ENCODE peak calls at places on chromosomes 12 and 14, in eight cellular contexts. X is endothelial cell, W is AG09309, K is A549, V is stomach, S is choroid plexus epithelial cell, T is neural crest cell, I is osteocyte. Z is an unnamed sample.

GRCh38 chr12:48013287-48013686 is 9.0 kb upstream of the COL2A1 start:
- DNase-seq in S (no peak), V (peak), W (no peak), K (no peak), X (no peak), I (no peak), T (no peak), Z (no peak)

GRCh38 chr14:70909788-70910614 is 2.7 kb downstream of the PCNX1 start:
- DNase-seq in S (no peak), X (no peak), W (no peak), V (no peak), K (no peak), I (no peak), T (no peak), Z (no peak)

GRCh38 chr12:20368653-20369163 is 371 bp downstream of the PDE3A start:
- DNase-seq in S (peak), X (peak), K (peak), T (peak), W (no peak), V (no peak), I (peak), Z (no peak)

GRCh38 chr12:133129368-133130037 is 571 bp downstream of the ZNF891 start:
- DNase-seq in T (no peak), V (no peak), I (no peak), K (no peak), X (no peak), W (no peak), S (peak), Z (no peak)

GRCh38 chr12:29176951-29177350 is 27.9 kb downstream of the FAR2 start:
- DNase-seq in X (no peak), V (no peak), K (no peak), I (no peak), W (peak), S (peak), T (no peak), Z (peak)

GRCh38 chr12:56719056-56719455 is 6.0 kb downstream of the NACA start:
- DNase-seq in W (no peak), X (no peak), S (no peak), T (no peak), V (no peak), I (no peak), K (no peak), Z (no peak)

GRCh38 chr12:96919510-96920210 is 12.6 kb downstream of the NEDD1 start:
- DNase-seq in K (no peak), T (no peak), S (no peak), W (no peak), V (no peak), I (no peak), X (no peak), Z (no peak)

GRCh38 chr14:20857630-20858261 is 33.4 kb upstream of the RNASE3 start:
- DNase-seq in V (peak), T (peak), W (no peak), S (peak), I (peak), K (peak), X (peak), Z (no peak)

GRCh38 chr12:26701604-26702215 is 131.3 kb downstream of the ITPR2 start:
- DNase-seq in V (no peak), S (peak), W (peak), I (no peak), X (no peak), T (no peak), K (peak), Z (peak)

GRCh38 chr14:102848830-102849521 is 71.7 kb downstream of the TRAF3 start:
- DNase-seq in X (no peak), W (no peak), T (no peak), S (peak), V (peak), K (no peak), I (no peak), Z (no peak)

GRCh38 chr12:109711596-109712461 is 1.8 kb upstream of the FAM222A start:
- DNase-seq in T (no peak), K (no peak), X (no peak), W (no peak), S (no peak), I (no peak), V (peak), Z (no peak)

GRCh38 chr14:24274101-24274543 is 2.7 kb upstream of the RABGGTA start:
- DNase-seq in W (no peak), S (no peak), V (peak), X (no peak), K (no peak), T (no peak), I (no peak), Z (no peak)

GRCh38 chr12:50326636-50327284 is 43.4 kb upstream of the LIMA1 start:
- DNase-seq in I (no peak), T (no peak), K (peak), V (peak), W (no peak), S (peak), X (no peak), Z (peak)

GRCh38 chr12:89619764-89620163 is 88.9 kb downstream of the ATP2B1 start:
- DNase-seq in I (no peak), S (no peak), T (no peak), X (no peak), V (no peak), K (no peak), W (no peak), Z (no peak)

GRCh38 chr12:89621511-89621910 is 87.1 kb downstream of the ATP2B1 start:
- DNase-seq in I (no peak), W (no peak), X (no peak), T (no peak), K (no peak), S (peak), V (no peak), Z (no peak)

GRCh38 chr12:89622115-89622514 is 86.5 kb downstream of the ATP2B1 start:
- DNase-seq in W (no peak), S (no peak), V (no peak), I (no peak), T (no peak), K (no peak), X (no peak), Z (no peak)

GRCh38 chr12:89618113-89618862 is 90.3 kb downstream of the ATP2B1 start:
- DNase-seq in S (peak), I (no peak), V (no peak), K (no peak), T (no peak), W (no peak), X (no peak), Z (no peak)
- TF ChIP-seq CTCF in S (peak), I (no peak), V (no peak), K (no peak), T (no peak), W (peak), X (no peak), Z (no peak)

GRCh38 chr14:105248368-105249174 is at the start of gene BTBD6:
- DNase-seq in X (peak), K (peak), V (peak), I (peak), W (peak), T (peak), S (peak), Z (peak)
- TF ChIP-seq CTCF in X (no peak), K (peak), V (no peak), I (no peak), W (no peak), T (peak), S (no peak), Z (no peak)

DNA sequence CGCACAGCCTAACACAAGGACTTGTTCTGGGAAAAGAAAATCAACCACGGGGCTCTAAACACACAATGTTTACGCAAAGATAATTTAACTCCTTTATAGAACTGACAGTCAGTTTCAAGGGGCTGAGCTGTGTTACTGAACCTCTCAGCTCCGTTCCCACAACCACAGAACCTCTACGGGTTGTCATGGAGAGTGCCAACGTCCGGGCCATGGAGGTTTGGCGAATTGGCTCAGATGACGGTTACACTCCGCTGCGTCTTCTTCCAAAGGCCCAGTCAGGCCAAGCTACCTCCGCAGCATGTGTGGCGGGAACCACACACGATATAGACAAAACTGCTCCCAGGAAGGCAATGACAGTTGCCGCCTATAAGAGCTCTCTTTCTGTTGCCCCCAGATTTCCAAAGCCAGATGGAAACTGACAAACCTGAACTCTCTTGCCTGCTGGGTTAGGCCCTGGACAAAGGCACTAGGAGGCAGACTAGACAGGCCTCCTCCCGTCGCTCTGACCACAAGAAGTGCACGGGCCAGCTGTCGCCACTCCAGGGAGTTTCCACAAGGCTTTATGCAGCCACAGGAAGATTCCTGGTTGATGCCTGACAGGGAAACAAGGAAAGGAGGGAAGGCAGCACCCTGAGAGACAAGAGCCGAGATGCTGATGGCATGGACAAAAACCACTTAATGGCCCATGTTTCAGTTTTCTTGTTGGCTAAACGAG is 30.3 kb downstream of the CCDC88C start:
- DNase-seq in V (no peak), X (no peak), K (no peak), T (no peak), S (peak), I (no peak), W (no peak), Z (no peak)
- TF ChIP-seq CTCF in V (no peak), X (no peak), K (no peak), T (no peak), S (no peak), I (no peak), W (no peak), Z (no peak)

GRCh38 chr14:89672636-89673279 is 255.7 kb upstream of the FOXN3 start:
- DNase-seq in W (no peak), X (no peak), V (peak), S (no peak), K (no peak), T (no peak), I (no peak), Z (no peak)

GRCh38 chr14:89665262-89665661 is 248.2 kb upstream of the FOXN3 start:
- DNase-seq in K (no peak), W (no peak), T (no peak), S (no peak), X (no peak), V (no peak), I (no peak), Z (no peak)

GRCh38 chr14:89673499-89674225 is 256.6 kb upstream of the FOXN3 start:
- DNase-seq in W (peak), I (no peak), X (no peak), S (peak), K (no peak), V (no peak), T (no peak), Z (no peak)

GRCh38 chr14:89667983-89668382 is 250.9 kb upstream of the FOXN3 start:
- DNase-seq in W (no peak), S (no peak), V (no peak), X (no peak), T (no peak), K (no peak), I (no peak), Z (no peak)

DNA sequence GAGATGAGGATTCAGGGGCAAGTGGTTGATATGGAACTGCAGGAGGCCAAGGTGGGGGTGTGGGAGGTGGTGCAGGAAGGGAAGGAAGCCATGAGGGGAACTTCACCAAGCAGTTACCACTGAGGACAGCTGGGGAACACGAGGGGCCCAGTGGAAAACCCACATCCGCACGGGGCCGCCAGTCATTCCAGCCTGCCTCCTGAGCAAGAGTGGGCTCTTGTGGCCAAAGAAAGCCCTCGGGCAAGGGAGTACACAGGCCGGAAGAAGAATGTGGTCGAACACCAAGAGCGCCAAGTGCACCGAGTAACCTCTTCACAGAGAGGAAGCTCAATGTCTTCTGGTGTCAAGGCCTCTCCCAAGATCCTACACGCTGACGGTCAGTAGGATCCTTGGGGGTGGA is 252.2 kb upstream of the FOXN3 start:
- DNase-seq in K (no peak), S (no peak), X (no peak), V (no peak), T (no peak), I (no peak), W (no peak), Z (no peak)
- TF ChIP-seq CTCF in K (no peak), S (no peak), X (no peak), V (no peak), T (no peak), I (no peak), W (no peak), Z (no peak)

GRCh38 chr12:989751-990278 is 1.2 kb upstream of the ERC1 start:
- DNase-seq in X (no peak), T (no peak), I (no peak), W (peak), V (no peak), S (peak), K (peak), Z (no peak)

GRCh38 chr12:990308-990648 is 745 bp upstream of the ERC1 start:
- DNase-seq in T (no peak), X (peak), V (peak), I (peak), S (peak), W (no peak), K (no peak), Z (no peak)

GRCh38 chr12:991350-992278 is 591 bp downstream of the ERC1 start:
- DNase-seq in V (no peak), X (no peak), S (peak), W (no peak), I (no peak), T (no peak), K (no peak), Z (no peak)

GRCh38 chr12:989051-989450 is 2.0 kb upstream of the ERC1 start:
- DNase-seq in S (no peak), X (no peak), W (no peak), T (no peak), K (no peak), I (no peak), V (no peak), Z (no peak)

DNA sequence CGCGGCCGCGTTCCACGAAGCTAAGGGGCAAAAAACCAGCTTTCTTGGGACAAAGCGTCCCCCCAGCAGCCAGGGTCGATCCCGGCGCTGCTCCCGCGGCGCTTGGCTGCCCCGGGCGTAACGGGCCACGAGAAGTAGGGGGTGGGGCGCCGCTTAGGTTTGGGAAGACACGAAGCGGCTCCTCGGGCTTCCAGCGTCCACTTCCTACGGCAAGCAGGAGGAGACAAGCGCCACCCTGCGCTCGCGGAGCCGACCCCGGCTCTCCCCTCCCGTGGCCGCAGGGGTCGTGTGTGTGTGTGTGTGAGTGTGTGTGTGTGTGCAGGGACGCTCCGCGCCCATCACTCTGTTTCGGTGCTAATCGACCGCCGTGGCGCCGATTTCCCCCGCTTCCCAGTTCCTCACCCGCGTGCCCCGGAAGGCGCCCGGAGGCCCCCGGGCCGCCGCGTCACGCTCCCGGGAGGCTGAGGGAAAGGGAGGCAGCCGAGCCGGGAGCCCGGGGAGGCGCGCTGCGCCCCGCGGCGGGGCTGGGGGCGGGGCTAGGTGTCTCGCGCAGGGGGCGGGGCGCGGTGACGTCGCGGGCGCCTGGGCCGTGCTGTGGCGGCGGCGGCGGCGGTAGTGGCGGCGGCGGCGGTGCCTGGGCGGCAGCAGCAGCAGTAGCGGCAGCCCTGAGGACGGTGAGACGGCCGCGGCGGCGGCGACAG is at the start of gene ERC1:
- DNase-seq in T (peak), S (peak), X (peak), I (peak), W (peak), K (peak), V (peak), Z (peak)
- TF ChIP-seq CTCF in T (no peak), S (no peak), X (no peak), I (no peak), W (no peak), K (no peak), V (no peak), Z (no peak)

GRCh38 chr12:99498756-99499155 is 148.8 kb upstream of the GARIN6 start:
- DNase-seq in S (peak), X (no peak), W (peak), V (no peak), K (peak), I (no peak), T (no peak), Z (no peak)
- TF ChIP-seq CTCF in S (no peak), X (no peak), W (no peak), V (no peak), K (no peak), I (no peak), T (no peak), Z (no peak)

DNA sequence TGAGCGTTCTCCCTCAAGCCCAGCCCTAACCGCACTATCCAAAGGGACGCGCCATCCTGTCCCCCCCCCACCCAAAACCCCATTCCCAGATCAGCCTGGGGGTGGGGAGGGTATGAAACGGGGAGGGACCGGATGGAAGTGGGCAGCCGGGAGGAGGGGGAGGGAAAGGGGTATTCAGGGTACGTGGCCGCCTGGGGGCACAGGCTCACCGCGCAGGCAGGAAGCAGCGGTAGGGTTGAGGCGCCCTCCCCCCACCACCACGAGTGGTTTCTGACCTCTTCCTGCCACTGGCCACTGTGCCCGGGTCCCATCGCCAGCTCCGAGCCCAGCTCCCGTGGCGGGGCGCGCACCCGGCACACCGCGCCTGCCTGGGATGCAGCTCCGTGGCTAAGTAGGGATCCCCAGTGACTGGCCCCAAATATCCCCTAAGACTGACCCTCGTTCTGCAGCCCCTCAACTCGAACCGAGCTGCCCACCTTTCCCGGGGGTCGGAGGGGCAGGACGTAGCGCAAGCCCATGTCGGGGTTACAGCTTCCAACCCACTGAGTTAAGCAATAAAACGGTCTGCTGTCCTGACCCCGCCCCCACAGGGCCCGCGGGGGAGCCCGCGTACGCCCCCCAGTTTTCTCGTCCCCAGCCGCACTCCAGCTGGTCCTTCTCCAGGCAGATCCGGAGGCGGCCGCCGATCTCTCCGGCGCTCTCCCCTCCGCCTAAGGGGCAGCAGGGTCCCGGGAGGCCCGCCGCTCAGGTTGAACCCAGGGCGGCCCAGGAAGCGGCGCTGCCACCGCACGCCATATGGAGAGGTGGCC is 1.2 kb downstream of the ACTN1 start:
- DNase-seq in X (peak), I (peak), V (peak), S (peak), K (peak), T (peak), W (peak), Z (peak)
- TF ChIP-seq CTCF in X (no peak), I (no peak), V (no peak), S (no peak), K (no peak), T (no peak), W (peak), Z (peak)

GRCh38 chr12:24268663-24269186 is 319.3 kb upstream of the SOX5 start:
- DNase-seq in I (no peak), X (no peak), W (no peak), S (no peak), T (no peak), V (no peak), K (no peak), Z (no peak)
- TF ChIP-seq CTCF in I (peak), X (peak), W (no peak), S (peak), T (peak), V (no peak), K (no peak), Z (no peak)

Z was measured in AG09319.